ENCODE peak calls at places on chromosomes 3 and 15, in five cellular contexts. X, K, U, H and N are unnamed samples.

GRCh38 chr15:70494861-70495571 is 268.3 kb downstream of the UACA start:
- DNase-seq in K (peak; percentile 54), U (no peak), H (no peak), X (no peak), N (peak; percentile 82)

GRCh38 chr15:35738370-35738769 is 192.4 kb upstream of the DPH6 start:
- DNase-seq in H (no peak), K (no peak), U (no peak), X (no peak), N (no peak)

GRCh38 chr3:21310176-21310575 is 440.8 kb downstream of the ZNF385D start:
- DNase-seq in H (no peak), X (no peak), U (no peak), K (no peak), N (no peak)

GRCh38 chr3:168539909-168540308 is 444.2 kb upstream of the GOLIM4 start:
- DNase-seq in H (no peak), K (no peak), U (no peak), X (no peak), N (no peak)

GRCh38 chr3:108380128-108380795 is 83.9 kb downstream of the HHLA2 start:
- DNase-seq in U (no peak), H (no peak), K (no peak), X (no peak), N (no peak)

GRCh38 chr3:116188231-116188785 is 257.0 kb downstream of the LSAMP start:
- DNase-seq in K (no peak), H (no peak), U (no peak), X (no peak), N (no peak)

GRCh38 chr15:98923579-98923978 is 84.0 kb downstream of the PGPEP1L start:
- DNase-seq in X (no peak), U (no peak), K (no peak), H (no peak), N (no peak)

GRCh38 chr3:71543371-71544016 is 40.0 kb downstream of the FOXP1 start:
- DNase-seq in K (no peak), X (no peak), H (no peak), U (no peak), N (no peak)

GRCh38 chr15:92326236-92326635 is 67.4 kb upstream of the ST8SIA2 start:
- DNase-seq in H (no peak), K (no peak), U (no peak), X (no peak), N (no peak)

GRCh38 chr3:180408654-180409053 is 193.3 kb upstream of the TTC14 start:
- DNase-seq in X (no peak), H (no peak), U (no peak), K (no peak), N (no peak)

GRCh38 chr3:10361375-10361774 is 40.5 kb upstream of the SEC13 start:
- DNase-seq in U (no peak), X (no peak), H (no peak), K (no peak), N (no peak)